ENCODE peak calls at places on chromosomes 6 and 20, in ten cellular contexts. Z, K, A, F, J, W, C, P, O and T are unnamed samples.

GRCh38 chr6:106149472-106150069 is 63.4 kb downstream of the PRDM1 start:
- DNase-seq in O (no peak), K (no peak), C (no peak), F (no peak), W (no peak), J (no peak), A (no peak), P (no peak), Z (no peak), T (no peak)

GRCh38 chr20:11895832-11896484 is 21.7 kb upstream of the BTBD3 start:
- DNase-seq in K (no peak), A (no peak), F (no peak), J (no peak), C (no peak), W (no peak), Z (no peak), P (no peak), O (no peak), T (peak)

GRCh38 chr20:44068780-44069191 is 118.2 kb downstream of the JPH2 start:
- DNase-seq in W (no peak), O (no peak), A (no peak), Z (no peak), C (no peak), K (no peak), J (no peak), F (peak), P (no peak), T (no peak)

GRCh38 chr6:9408718-9409117 is 973.4 kb upstream of the SLC35B3 start:
- DNase-seq in Z (no peak), A (no peak), J (no peak), F (no peak), O (no peak), P (no peak), K (no peak), C (no peak), W (no peak), T (peak)

GRCh38 chr6:132234356-132234755 is 166.9 kb downstream of the MOXD1 start:
- DNase-seq in P (no peak), Z (no peak), O (no peak), A (no peak), C (no peak), K (no peak), J (no peak), W (no peak), F (no peak), T (no peak)

GRCh38 chr6:17501982-17502704 is 98.0 kb upstream of the FAM8A1 start:
- DNase-seq in W (no peak), Z (no peak), A (no peak), K (no peak), F (no peak), O (no peak), P (no peak), J (no peak), C (no peak), T (no peak)

GRCh38 chr6:122641818-122642217 is 31.6 kb downstream of the PKIB start:
- DNase-seq in P (no peak), F (no peak), Z (no peak), C (no peak), W (no peak), O (no peak), K (no peak), J (no peak), A (no peak), T (no peak)

GRCh38 chr20:58565461-58566175 is 50.4 kb upstream of the APCDD1L start:
- DNase-seq in F (no peak), K (no peak), O (no peak), Z (no peak), C (no peak), P (no peak), J (no peak), W (no peak), A (no peak), T (no peak)

GRCh38 chr6:31270788-31271640 is 878 bp downstream of the HLA-C start:
- DNase-seq in W (no peak), O (peak), P (peak), C (no peak), A (peak), K (peak), Z (peak), J (peak), F (peak), T (peak)

GRCh38 chr6:102114402-102114801 is 720.9 kb downstream of the GRIK2 start:
- DNase-seq in O (no peak), W (no peak), C (no peak), J (no peak), P (no peak), Z (no peak), K (no peak), A (peak), F (no peak), T (no peak)

GRCh38 chr6:15363523-15364400 is 117.9 kb downstream of the JARID2 start:
- DNase-seq in O (no peak), F (no peak), C (no peak), Z (no peak), K (no peak), P (no peak), A (peak), W (no peak), J (no peak), T (no peak)

GRCh38 chr6:102994866-102995265 is 1601.4 kb downstream of the GRIK2 start:
- DNase-seq in O (no peak), Z (no peak), F (no peak), C (no peak), J (no peak), P (no peak), W (no peak), K (no peak), A (no peak), T (no peak)

GRCh38 chr6:119241124-119241491 is 108.5 kb downstream of the MAN1A1 start:
- DNase-seq in W (no peak), F (no peak), J (peak), Z (no peak), K (no peak), C (peak), A (no peak), O (no peak), P (no peak), T (peak)

GRCh38 chr20:60137657-60138245 is 179.5 kb downstream of the CDH26 start:
- DNase-seq in Z (no peak), J (no peak), K (no peak), W (no peak), O (peak), F (no peak), A (peak), P (no peak), C (no peak), T (peak)

GRCh38 chr20:17399303-17399985 is 131.7 kb downstream of the BFSP1 start:
- DNase-seq in O (no peak), J (no peak), C (no peak), P (no peak), A (no peak), K (no peak), W (no peak), Z (no peak), F (no peak), T (no peak)

GRCh38 chr20:50308513-50309279 is 118.1 kb downstream of the CEBPB start:
- DNase-seq in J (peak), C (peak), K (peak), W (peak), Z (peak), P (no peak), A (peak), F (peak), O (peak), T (peak)

GRCh38 chr6:139027620-139028182 is 844 bp upstream of the ABRACL start:
- DNase-seq in O (peak), Z (peak), W (no peak), J (no peak), A (peak), P (no peak), F (no peak), K (no peak), C (no peak), T (peak)

GRCh38 chr6:134689676-134690447 is 260.0 kb downstream of the ALDH8A1 start:
- DNase-seq in J (no peak), P (no peak), C (no peak), A (no peak), W (no peak), O (no peak), Z (no peak), K (no peak), F (no peak), T (no peak)

GRCh38 chr6:119284861-119285521 is 64.6 kb downstream of the MAN1A1 start:
- DNase-seq in Z (no peak), J (no peak), P (peak), O (no peak), A (peak), K (no peak), W (no peak), F (no peak), C (no peak), T (no peak)

GRCh38 chr6:21748343-21749063 is 155.0 kb downstream of the SOX4 start:
- DNase-seq in K (no peak), J (no peak), Z (no peak), O (no peak), P (no peak), F (no peak), A (peak), C (no peak), W (no peak), T (peak)

GRCh38 chr6:107129370-107129925 is 14.1 kb upstream of the BEND3 start:
- DNase-seq in A (no peak), C (no peak), W (no peak), K (no peak), J (no peak), F (no peak), Z (no peak), O (no peak), P (no peak), T (no peak)

GRCh38 chr6:95230071-95230740 is 347.1 kb upstream of the MANEA start:
- DNase-seq in P (no peak), A (no peak), O (no peak), W (no peak), K (no peak), J (no peak), C (no peak), F (no peak), Z (no peak), T (peak)

DNA sequence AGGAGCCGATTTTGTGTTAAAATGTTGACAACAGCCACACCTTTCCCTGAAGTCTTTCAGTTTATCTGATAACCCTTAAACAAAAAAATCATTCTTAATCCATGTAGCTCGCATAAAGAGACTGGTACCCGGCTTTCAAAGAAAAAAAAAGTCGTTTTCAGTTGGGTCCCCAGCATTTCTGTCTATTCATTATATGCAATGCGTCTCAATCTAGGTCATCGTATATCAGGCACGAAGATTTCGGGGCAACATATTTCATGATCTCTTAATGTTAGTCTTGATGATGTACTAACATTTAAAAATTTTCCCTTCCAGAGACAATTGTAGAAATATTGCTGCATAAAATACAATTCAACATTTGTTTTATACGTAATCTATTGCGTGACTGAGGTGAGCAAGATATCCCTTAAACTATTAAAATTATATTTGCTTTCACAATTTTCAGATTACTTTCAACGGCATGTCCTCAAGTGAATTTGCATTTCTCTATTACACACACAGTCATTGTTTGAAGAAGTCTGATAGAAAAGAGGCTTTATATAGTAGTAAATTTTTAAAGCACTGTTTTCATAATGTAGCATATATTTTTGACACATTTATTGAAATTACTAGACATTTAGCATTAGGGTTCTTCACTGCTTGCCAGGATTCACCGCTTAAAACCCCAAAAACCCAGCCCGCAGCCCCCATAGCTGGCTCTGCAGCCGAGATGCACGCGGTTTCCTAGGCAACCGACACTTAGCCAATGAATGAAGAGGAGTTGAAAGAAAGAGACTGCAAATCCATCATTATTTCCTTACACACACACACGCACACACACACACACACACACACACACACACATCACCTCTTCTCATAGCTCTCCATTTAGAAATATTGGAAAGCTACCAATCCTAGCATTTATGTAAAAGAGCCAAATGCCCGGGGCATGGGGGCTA is 3.1 kb upstream of the TUBB2B start:
- DNase-seq in F (no peak), O (no peak), C (no peak), Z (no peak), W (no peak), P (no peak), K (peak), A (peak), J (no peak), T (no peak)
- H3K4me3 ChIP-seq in F (peak), O (peak), C (peak), Z (peak), W (peak), P (no peak), K (peak), A (peak), J (peak), T (peak)

DNA sequence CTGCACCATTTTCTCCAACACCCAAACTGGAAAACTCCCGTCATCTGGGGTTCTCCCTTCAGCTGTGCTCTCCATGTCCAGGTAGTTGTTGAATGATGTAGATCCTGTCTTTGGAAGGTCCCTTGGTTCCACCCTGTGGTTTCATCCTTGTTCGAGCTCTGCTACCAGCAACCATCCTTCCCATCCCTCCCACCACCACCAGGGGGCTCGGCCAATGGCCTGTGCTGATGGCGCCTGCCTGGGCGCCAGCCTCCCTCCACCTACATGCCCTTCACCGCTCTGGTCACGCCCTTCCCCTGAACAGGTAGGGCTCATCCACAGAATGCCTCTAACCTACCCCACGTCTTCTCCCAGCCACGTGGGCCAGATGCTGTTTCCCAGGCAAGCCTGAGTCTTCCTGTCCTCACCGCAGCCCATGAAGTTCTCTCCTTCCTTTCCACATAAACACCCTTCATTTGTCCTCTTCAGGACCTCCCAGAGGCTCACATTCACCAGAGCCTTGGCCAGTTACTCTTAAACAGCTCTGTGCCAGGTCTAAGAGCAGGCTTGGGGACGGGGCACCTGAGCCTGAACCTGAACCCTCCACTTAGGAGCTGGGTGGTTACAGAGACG is 75.1 kb upstream of the DUSP22 start:
- DNase-seq in J (no peak), Z (peak), A (peak), C (no peak), O (peak), P (no peak), K (no peak), F (no peak), W (no peak), T (no peak)
- H3K4me3 ChIP-seq in J (no peak), Z (no peak), A (no peak), C (no peak), O (no peak), P (no peak), K (no peak), F (no peak), W (no peak), T (no peak)

GRCh38 chr6:116764961-116765841 is at the start of gene FAM162B:
- DNase-seq in O (peak), J (peak), K (peak), P (no peak), C (no peak), W (no peak), F (no peak), A (peak), Z (no peak), T (peak)
- H3K4me3 ChIP-seq in O (peak), J (peak), K (peak), P (no peak), C (peak), W (peak), F (peak), A (peak), Z (peak), T (peak)

DNA sequence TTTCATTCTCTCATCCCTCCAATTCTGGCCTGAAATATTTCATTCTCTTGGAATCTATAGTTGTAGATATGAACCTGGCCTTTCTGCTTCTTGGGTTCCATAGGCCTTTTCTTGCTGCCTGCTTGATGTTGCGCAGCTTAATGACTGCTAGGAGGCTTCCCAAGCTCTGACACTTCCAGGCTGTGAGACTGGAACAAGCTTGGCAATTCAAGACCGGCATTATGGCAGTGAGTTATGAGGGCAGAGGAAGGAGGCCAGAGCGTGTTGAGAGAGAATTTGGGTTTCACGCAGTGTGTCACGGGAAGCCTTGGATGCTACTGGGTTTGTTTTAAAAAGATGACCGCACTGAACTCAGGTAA is 948 bp upstream of the DNAJC5 start:
- DNase-seq in A (no peak), K (no peak), F (no peak), W (no peak), O (no peak), Z (no peak), C (no peak), J (no peak), P (no peak), T (peak)
- H3K4me3 ChIP-seq in A (peak), K (peak), F (no peak), W (peak), O (peak), Z (peak), C (no peak), J (no peak), P (no peak), T (peak)

GRCh38 chr6:168318090-168318489 is 1.5 kb downstream of the DACT2 start:
- DNase-seq in J (no peak), W (no peak), O (no peak), Z (no peak), C (no peak), F (no peak), A (no peak), K (no peak), P (no peak), T (no peak)
- H3K4me3 ChIP-seq in J (no peak), W (no peak), O (no peak), Z (no peak), C (no peak), F (no peak), A (peak), K (no peak), P (no peak), T (no peak)